ENCODE peak calls at places on chromosomes 7 and 10, in five cellular contexts. P is HCT116, R is HepG2, W is GM12878, O is K562. D is an unnamed sample.

GRCh38 chr10:78470267-78471103 is 436.8 kb downstream of the RPS24 start:
- DNase-seq in O (no peak), W (no peak), R (peak), P (no peak), D (no peak)

GRCh38 chr7:88985309-88985708 is 189.8 kb upstream of the TEX47 start:
- DNase-seq in O (no peak), P (no peak), W (no peak), R (no peak), D (no peak)

GRCh38 chr10:28839600-28840007 is 162.3 kb downstream of the BAMBI start:
- DNase-seq in R (peak), O (peak), W (no peak), P (peak), D (no peak)

GRCh38 chr7:114886241-114886640 is 35.7 kb upstream of the MDFIC start:
- DNase-seq in W (no peak), O (no peak), R (no peak), P (no peak), D (no peak)

GRCh38 chr10:88489107-88489506 is 94.0 kb downstream of the RNLS start:
- DNase-seq in W (no peak), P (no peak), O (no peak), R (no peak), D (no peak)

GRCh38 chr10:19860107-19860506 is 43.9 kb downstream of the PLXDC2 start:
- DNase-seq in O (no peak), W (no peak), P (no peak), R (no peak), D (peak)

GRCh38 chr10:124992462-124993344 is 50.8 kb downstream of the ZRANB1 start:
- DNase-seq in O (no peak), W (no peak), R (peak), P (peak), D (no peak)

GRCh38 chr10:62559481-62560206 is 185.5 kb downstream of the ZNF365 start:
- DNase-seq in P (no peak), R (no peak), W (no peak), O (no peak), D (no peak)

GRCh38 chr7:7639847-7640220 is 718 bp upstream of the UMAD1 start:
- DNase-seq in P (no peak), R (peak), W (peak), O (peak), D (peak)

GRCh38 chr7:137078781-137079180 is 210.3 kb downstream of the CHRM2 start:
- DNase-seq in O (no peak), R (no peak), W (no peak), P (no peak), D (no peak)

GRCh38 chr10:14837003-14837755 is 658 bp downstream of the CDNF start:
- DNase-seq in R (peak), P (no peak), W (no peak), O (no peak), D (no peak)

GRCh38 chr10:13634207-13634606 is 47.4 kb downstream of the PRPF18 start:
- DNase-seq in O (no peak), R (no peak), W (no peak), P (no peak), D (no peak)

GRCh38 chr7:3246133-3246532 is 54.9 kb upstream of the SDK1 start:
- DNase-seq in R (no peak), W (no peak), P (no peak), O (no peak), D (no peak)

GRCh38 chr7:3245077-3245476 is 56.0 kb upstream of the SDK1 start:
- DNase-seq in O (no peak), W (no peak), P (no peak), R (no peak), D (no peak)

GRCh38 chr7:3254718-3255117 is 46.3 kb upstream of the SDK1 start:
- DNase-seq in P (no peak), W (no peak), R (no peak), O (no peak), D (no peak)

GRCh38 chr7:3245721-3246120 is 55.3 kb upstream of the SDK1 start:
- DNase-seq in P (no peak), O (no peak), R (no peak), W (no peak), D (no peak)

GRCh38 chr7:3250725-3251124 is 50.3 kb upstream of the SDK1 start:
- DNase-seq in W (no peak), P (no peak), O (no peak), R (no peak), D (no peak)
- TF ChIP-seq JUND in W (no peak), P (no peak), O (no peak), R (no peak), D (no peak)

GRCh38 chr7:6248581-6248980 is 23.8 kb downstream of the CYTH3 start:
- DNase-seq in O (no peak), W (no peak), P (no peak), R (no peak), D (no peak)
- TF ChIP-seq JUND in O (no peak), W (no peak), P (no peak), R (no peak), D (no peak)

GRCh38 chr7:44540592-44541027 is 520 bp downstream of the NPC1L1 start:
- DNase-seq in R (no peak), O (no peak), P (no peak), W (no peak), D (no peak)

GRCh38 chr7:44541876-44542610 is 913 bp upstream of the NPC1L1 start:
- DNase-seq in P (no peak), W (no peak), R (peak), O (no peak), D (no peak)

GRCh38 chr7:44538798-44539668 is 2.1 kb downstream of the NPC1L1 start:
- DNase-seq in W (no peak), R (no peak), P (no peak), O (no peak), D (no peak)

GRCh38 chr7:44539669-44540516 is 1.2 kb downstream of the NPC1L1 start:
- DNase-seq in W (no peak), R (no peak), P (no peak), O (no peak), D (no peak)

DNA sequence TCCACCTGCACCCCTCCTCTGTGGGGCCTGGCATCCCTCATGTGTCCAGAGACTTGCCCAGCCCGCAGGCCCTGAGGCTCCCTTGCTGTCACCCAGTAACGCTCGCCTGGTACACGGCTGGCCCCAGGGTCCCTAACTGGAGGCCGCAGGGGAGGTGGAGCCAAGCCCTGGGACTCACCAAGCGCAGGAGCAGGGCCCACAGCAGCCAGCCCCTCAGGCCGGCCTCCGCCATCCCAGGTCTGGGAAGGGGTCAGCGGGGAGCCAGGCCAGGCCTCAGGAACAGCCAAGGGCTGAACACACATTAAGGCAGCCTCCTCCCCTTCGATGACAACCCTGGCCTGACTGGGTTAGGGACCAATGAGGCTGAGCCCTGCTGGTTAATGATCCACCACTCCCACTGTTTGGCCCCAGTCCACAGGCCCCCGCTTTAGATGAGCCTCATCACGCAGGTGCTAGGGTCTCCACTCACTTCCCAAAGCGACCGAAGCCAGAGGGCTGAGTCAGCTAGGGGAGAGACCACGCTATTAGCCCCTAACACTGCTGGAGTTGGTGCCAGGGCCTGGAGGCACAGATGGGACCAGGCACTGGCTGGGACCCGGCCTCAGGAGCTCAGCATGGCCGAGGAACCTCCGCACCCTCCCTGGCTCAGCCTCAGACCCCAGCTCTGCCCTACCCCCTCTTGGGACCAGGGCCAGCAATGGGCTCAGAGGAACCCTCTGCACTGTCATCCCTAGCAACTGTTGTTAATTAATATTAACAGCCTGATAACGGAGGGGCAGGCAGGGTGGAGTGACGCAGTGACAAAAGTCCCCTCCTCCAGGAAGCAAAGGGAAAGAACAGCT is at the start of gene NPC1L1:
- DNase-seq in P (no peak), R (peak), W (no peak), O (no peak), D (no peak)
- TF ChIP-seq JUND in P (no peak), R (peak), W (no peak), O (no peak), D (no peak)

GRCh38 chr7:148699772-148700629 is 1.3 kb downstream of the CUL1 start:
- DNase-seq in P (no peak), W (no peak), R (peak), O (peak), D (peak)

GRCh38 chr7:148699024-148699771 is 495 bp downstream of the CUL1 start:
- DNase-seq in R (peak), O (peak), P (no peak), W (no peak), D (no peak)

GRCh38 chr7:148700693-148701092 is 2.0 kb downstream of the CUL1 start:
- DNase-seq in R (no peak), W (no peak), O (peak), P (no peak), D (no peak)

GRCh38 chr7:148702876-148703670 is 4.4 kb downstream of the CUL1 start:
- DNase-seq in O (no peak), R (no peak), P (no peak), W (no peak), D (no peak)

DNA sequence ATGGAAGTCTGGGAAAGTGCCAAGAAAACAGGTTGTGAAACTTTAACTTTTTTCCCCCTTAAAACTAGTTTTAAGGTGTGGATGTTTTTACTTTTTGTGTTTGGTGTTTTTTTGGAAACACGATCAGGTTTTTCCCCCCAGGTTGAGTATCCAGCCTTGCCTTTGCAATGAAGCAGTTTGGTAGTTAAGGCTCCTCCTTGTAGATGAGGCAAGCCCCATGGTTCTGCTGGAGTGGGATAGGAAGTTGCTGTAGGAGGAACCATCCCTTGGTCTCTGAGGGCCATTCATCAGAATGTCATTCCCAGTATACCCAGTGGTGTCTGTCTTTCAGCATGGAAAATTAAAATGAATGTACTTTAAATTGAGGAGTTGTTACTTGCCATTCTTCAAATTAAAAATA is 2.7 kb downstream of the CUL1 start:
- DNase-seq in O (peak), W (no peak), P (no peak), R (no peak), D (no peak)
- TF ChIP-seq JUND in O (no peak), W (no peak), P (no peak), R (no peak), D (no peak)

GRCh38 chr7:21412953-21413352 is 14.9 kb upstream of the SP4 start:
- DNase-seq in W (no peak), P (no peak), O (no peak), R (no peak), D (no peak)
- TF ChIP-seq JUND in W (no peak), P (no peak), O (no peak), R (no peak), D (no peak)

D was measured in T47D.